ENCODE peak calls at places on chromosomes 4 and X, in five cellular contexts. One of them, this sample, is unnamed.
A peak's percentile ranks its signal among the peaks of the same experiment; 100 is the strongest.

GRCh38 chr4:104693601-104694201 is 199.0 kb upstream of the CXXC4 start:
- DNase-seq in HCT116: peak; percentile 26
- DNase-seq in NCI-H1930: no peak
- DNase-seq in pancreas: no peak
- DNase-seq in stimulated activated CD4-positive, alpha-beta T cell treated with anti-CD3 and anti-CD28 coated beads, Interleukin-1b, Interleukin-23, amount 100 ng/mL, for 48 hours: no peak
- DNase-seq in this sample: no peak

GRCh38 chr4:101693842-101694398 is 96.6 kb upstream of the BANK1 start:
- DNase-seq in NCI-H1930: no peak
- DNase-seq in pancreas: no peak
- DNase-seq in HCT116: no peak
- DNase-seq in stimulated activated CD4-positive, alpha-beta T cell treated with anti-CD3 and anti-CD28 coated beads, Interleukin-1b, Interleukin-23, amount 100 ng/mL, for 48 hours: no peak
- DNase-seq in this sample: no peak

GRCh38 chr4:134201216-134202098 is at the start of gene PABPC4L:
- DNase-seq in HCT116: no peak
- DNase-seq in stimulated activated CD4-positive, alpha-beta T cell treated with anti-CD3 and anti-CD28 coated beads, Interleukin-1b, Interleukin-23, amount 100 ng/mL, for 48 hours: no peak
- DNase-seq in pancreas: peak; percentile 64
- DNase-seq in NCI-H1930: no peak
- DNase-seq in this sample: no peak

GRCh38 chr4:119070301-119070700 is 65.3 kb upstream of the MYOZ2 start:
- DNase-seq in HCT116: no peak
- DNase-seq in stimulated activated CD4-positive, alpha-beta T cell treated with anti-CD3 and anti-CD28 coated beads, Interleukin-1b, Interleukin-23, amount 100 ng/mL, for 48 hours: no peak
- DNase-seq in NCI-H1930: no peak
- DNase-seq in pancreas: no peak
- DNase-seq in this sample: no peak

GRCh38 chr4:177484613-177485021 is 42.4 kb upstream of the AGA start:
- DNase-seq in HCT116: peak; percentile 23
- DNase-seq in NCI-H1930: no peak
- DNase-seq in pancreas: no peak
- DNase-seq in stimulated activated CD4-positive, alpha-beta T cell treated with anti-CD3 and anti-CD28 coated beads, Interleukin-1b, Interleukin-23, amount 100 ng/mL, for 48 hours: no peak
- DNase-seq in this sample: no peak

GRCh38 chr4:56612282-56612681 is 68.8 kb downstream of the HOPX start:
- DNase-seq in pancreas: no peak
- DNase-seq in stimulated activated CD4-positive, alpha-beta T cell treated with anti-CD3 and anti-CD28 coated beads, Interleukin-1b, Interleukin-23, amount 100 ng/mL, for 48 hours: no peak
- DNase-seq in HCT116: no peak
- DNase-seq in NCI-H1930: no peak
- DNase-seq in this sample: no peak

GRCh38 chr4:154406022-154406835 is 85.4 kb downstream of the DCHS2 start:
- DNase-seq in pancreas: no peak
- DNase-seq in NCI-H1930: no peak
- DNase-seq in stimulated activated CD4-positive, alpha-beta T cell treated with anti-CD3 and anti-CD28 coated beads, Interleukin-1b, Interleukin-23, amount 100 ng/mL, for 48 hours: no peak
- DNase-seq in HCT116: no peak
- DNase-seq in this sample: no peak

GRCh38 chrX:42415636-42416035 is 362.3 kb downstream of the PPP1R2C start:
- DNase-seq in stimulated activated CD4-positive, alpha-beta T cell treated with anti-CD3 and anti-CD28 coated beads, Interleukin-1b, Interleukin-23, amount 100 ng/mL, for 48 hours: no peak
- DNase-seq in pancreas: no peak
- DNase-seq in HCT116: no peak
- DNase-seq in NCI-H1930: no peak
- DNase-seq in this sample: no peak

GRCh38 chr4:78437608-78438088 is 113.9 kb upstream of the ANXA3 start:
- DNase-seq in HCT116: no peak
- DNase-seq in stimulated activated CD4-positive, alpha-beta T cell treated with anti-CD3 and anti-CD28 coated beads, Interleukin-1b, Interleukin-23, amount 100 ng/mL, for 48 hours: no peak
- DNase-seq in NCI-H1930: no peak
- DNase-seq in pancreas: no peak
- DNase-seq in this sample: no peak

GRCh38 chr4:94548571-94548970 is 96.8 kb downstream of the PDLIM5 start:
- DNase-seq in pancreas: no peak
- DNase-seq in stimulated activated CD4-positive, alpha-beta T cell treated with anti-CD3 and anti-CD28 coated beads, Interleukin-1b, Interleukin-23, amount 100 ng/mL, for 48 hours: no peak
- DNase-seq in HCT116: peak; percentile 43
- DNase-seq in NCI-H1930: no peak
- DNase-seq in this sample: no peak

GRCh38 chr4:77699731-77700210 is 94.2 kb downstream of the CXCL13 start:
- DNase-seq in NCI-H1930: no peak
- DNase-seq in HCT116: no peak
- DNase-seq in pancreas: no peak
- DNase-seq in stimulated activated CD4-positive, alpha-beta T cell treated with anti-CD3 and anti-CD28 coated beads, Interleukin-1b, Interleukin-23, amount 100 ng/mL, for 48 hours: no peak
- DNase-seq in this sample: no peak

GRCh38 chrX:102651242-102651967 is at the start of gene GPRASP1:
- DNase-seq in pancreas: peak; percentile 68
- DNase-seq in stimulated activated CD4-positive, alpha-beta T cell treated with anti-CD3 and anti-CD28 coated beads, Interleukin-1b, Interleukin-23, amount 100 ng/mL, for 48 hours: peak; percentile 30
- DNase-seq in NCI-H1930: peak; percentile 3
- DNase-seq in HCT116: no peak
- DNase-seq in this sample: no peak